ENCODE peak calls at places on chromosomes 3 and 15, in seven cellular contexts. One of them, this sample, is unnamed.

GRCh38 chr3:170309044-170309443 is 48.5 kb upstream of the SKIL start:
- DNase-seq in foreskin fibroblast: no peak
- DNase-seq in BJ: no peak
- DNase-seq in activated CD8-positive, alpha-beta memory T cell treated with anti-CD3 and anti-CD28 coated beads for 24 hours: no peak
- DNase-seq in mucosa of gallbladder: no peak
- DNase-seq in sciatic nerve: no peak
- DNase-seq in nephron progenitor cell: no peak
- DNase-seq in this sample: no peak

GRCh38 chr3:143590660-143591059 is 257.6 kb downstream of the SLC9A9 start:
- DNase-seq in BJ: no peak
- DNase-seq in mucosa of gallbladder: no peak
- DNase-seq in foreskin fibroblast: no peak
- DNase-seq in sciatic nerve: no peak
- DNase-seq in nephron progenitor cell: no peak
- DNase-seq in activated CD8-positive, alpha-beta memory T cell treated with anti-CD3 and anti-CD28 coated beads for 24 hours: no peak
- DNase-seq in this sample: no peak

GRCh38 chr15:39918688-39919385 is 1.2 kb downstream of the GPR176 start:
- DNase-seq in BJ: peak
- DNase-seq in nephron progenitor cell: no peak
- DNase-seq in mucosa of gallbladder: no peak
- DNase-seq in activated CD8-positive, alpha-beta memory T cell treated with anti-CD3 and anti-CD28 coated beads for 24 hours: no peak
- DNase-seq in foreskin fibroblast: peak
- DNase-seq in sciatic nerve: no peak
- DNase-seq in this sample: no peak

GRCh38 chr3:79344876-79345871 is 422.6 kb downstream of the ROBO1 start:
- DNase-seq in activated CD8-positive, alpha-beta memory T cell treated with anti-CD3 and anti-CD28 coated beads for 24 hours: no peak
- DNase-seq in BJ: no peak
- DNase-seq in nephron progenitor cell: no peak
- DNase-seq in mucosa of gallbladder: no peak
- DNase-seq in foreskin fibroblast: no peak
- DNase-seq in sciatic nerve: no peak
- DNase-seq in this sample: no peak

GRCh38 chr3:45915080-45915479 is 28.2 kb upstream of the CXCR6 start:
- DNase-seq in nephron progenitor cell: no peak
- DNase-seq in activated CD8-positive, alpha-beta memory T cell treated with anti-CD3 and anti-CD28 coated beads for 24 hours: no peak
- DNase-seq in sciatic nerve: no peak
- DNase-seq in mucosa of gallbladder: no peak
- DNase-seq in foreskin fibroblast: no peak
- DNase-seq in BJ: no peak
- DNase-seq in this sample: no peak

GRCh38 chr3:138036572-138036971 is 26.6 kb downstream of the CLDN18 start:
- DNase-seq in BJ: no peak
- DNase-seq in sciatic nerve: no peak
- DNase-seq in activated CD8-positive, alpha-beta memory T cell treated with anti-CD3 and anti-CD28 coated beads for 24 hours: no peak
- DNase-seq in mucosa of gallbladder: no peak
- DNase-seq in foreskin fibroblast: no peak
- DNase-seq in nephron progenitor cell: no peak
- DNase-seq in this sample: no peak

GRCh38 chr3:178182337-178182761 is 353.9 kb upstream of the KCNMB2 start:
- DNase-seq in mucosa of gallbladder: no peak
- DNase-seq in nephron progenitor cell: no peak
- DNase-seq in sciatic nerve: no peak
- DNase-seq in foreskin fibroblast: no peak
- DNase-seq in BJ: no peak
- DNase-seq in activated CD8-positive, alpha-beta memory T cell treated with anti-CD3 and anti-CD28 coated beads for 24 hours: no peak
- DNase-seq in this sample: peak

GRCh38 chr3:49213998-49214397 is 42.6 kb downstream of the KLHDC8B start:
- DNase-seq in mucosa of gallbladder: no peak
- DNase-seq in activated CD8-positive, alpha-beta memory T cell treated with anti-CD3 and anti-CD28 coated beads for 24 hours: no peak
- DNase-seq in sciatic nerve: no peak
- DNase-seq in BJ: no peak
- DNase-seq in nephron progenitor cell: no peak
- DNase-seq in foreskin fibroblast: no peak
- DNase-seq in this sample: no peak

GRCh38 chr3:45553469-45553974 is 41.0 kb upstream of the LIMD1 start:
- DNase-seq in BJ: no peak
- DNase-seq in foreskin fibroblast: peak
- DNase-seq in activated CD8-positive, alpha-beta memory T cell treated with anti-CD3 and anti-CD28 coated beads for 24 hours: no peak
- DNase-seq in sciatic nerve: peak
- DNase-seq in mucosa of gallbladder: no peak
- DNase-seq in nephron progenitor cell: no peak
- DNase-seq in this sample: peak

GRCh38 chr3:72665701-72666443 is 182.4 kb downstream of the SHQ1 start:
- DNase-seq in mucosa of gallbladder: peak
- DNase-seq in sciatic nerve: no peak
- DNase-seq in BJ: no peak
- DNase-seq in foreskin fibroblast: no peak
- DNase-seq in activated CD8-positive, alpha-beta memory T cell treated with anti-CD3 and anti-CD28 coated beads for 24 hours: peak
- DNase-seq in nephron progenitor cell: peak
- DNase-seq in this sample: peak

GRCh38 chr3:20310629-20311028 is 124.6 kb upstream of the SGO1 start:
- DNase-seq in BJ: no peak
- DNase-seq in foreskin fibroblast: no peak
- DNase-seq in nephron progenitor cell: no peak
- DNase-seq in activated CD8-positive, alpha-beta memory T cell treated with anti-CD3 and anti-CD28 coated beads for 24 hours: no peak
- DNase-seq in sciatic nerve: no peak
- DNase-seq in mucosa of gallbladder: no peak
- DNase-seq in this sample: no peak

GRCh38 chr15:63196846-63197245 is 7.4 kb downstream of the RAB8B start:
- DNase-seq in sciatic nerve: no peak
- DNase-seq in nephron progenitor cell: no peak
- DNase-seq in activated CD8-positive, alpha-beta memory T cell treated with anti-CD3 and anti-CD28 coated beads for 24 hours: no peak
- DNase-seq in mucosa of gallbladder: no peak
- DNase-seq in BJ: no peak
- DNase-seq in foreskin fibroblast: no peak
- DNase-seq in this sample: no peak

GRCh38 chr15:23642413-23643044 is 5.1 kb downstream of the MAGEL2 start:
- DNase-seq in foreskin fibroblast: peak
- DNase-seq in nephron progenitor cell: peak
- DNase-seq in sciatic nerve: peak
- DNase-seq in mucosa of gallbladder: peak
- DNase-seq in BJ: no peak
- DNase-seq in activated CD8-positive, alpha-beta memory T cell treated with anti-CD3 and anti-CD28 coated beads for 24 hours: peak
- DNase-seq in this sample: peak

GRCh38 chr3:147049901-147050300 is 356.4 kb downstream of the ZIC4 start:
- DNase-seq in nephron progenitor cell: no peak
- DNase-seq in mucosa of gallbladder: no peak
- DNase-seq in foreskin fibroblast: no peak
- DNase-seq in sciatic nerve: no peak
- DNase-seq in activated CD8-positive, alpha-beta memory T cell treated with anti-CD3 and anti-CD28 coated beads for 24 hours: no peak
- DNase-seq in BJ: no peak
- DNase-seq in this sample: no peak

GRCh38 chr3:54366839-54367238 is 244.5 kb downstream of the CACNA2D3 start:
- DNase-seq in BJ: no peak
- DNase-seq in activated CD8-positive, alpha-beta memory T cell treated with anti-CD3 and anti-CD28 coated beads for 24 hours: no peak
- DNase-seq in mucosa of gallbladder: no peak
- DNase-seq in sciatic nerve: no peak
- DNase-seq in foreskin fibroblast: no peak
- DNase-seq in nephron progenitor cell: no peak
- DNase-seq in this sample: no peak

GRCh38 chr3:169146866-169147245 is 516.7 kb downstream of the MECOM start:
- DNase-seq in foreskin fibroblast: no peak
- DNase-seq in sciatic nerve: no peak
- DNase-seq in nephron progenitor cell: no peak
- DNase-seq in mucosa of gallbladder: no peak
- DNase-seq in activated CD8-positive, alpha-beta memory T cell treated with anti-CD3 and anti-CD28 coated beads for 24 hours: no peak
- DNase-seq in BJ: no peak
- DNase-seq in this sample: no peak

GRCh38 chr3:147297756-147298155 is 108.6 kb downstream of the ZIC4 start:
- DNase-seq in nephron progenitor cell: no peak
- DNase-seq in activated CD8-positive, alpha-beta memory T cell treated with anti-CD3 and anti-CD28 coated beads for 24 hours: no peak
- DNase-seq in foreskin fibroblast: no peak
- DNase-seq in BJ: no peak
- DNase-seq in sciatic nerve: no peak
- DNase-seq in mucosa of gallbladder: no peak
- DNase-seq in this sample: no peak

GRCh38 chr3:52495096-52495495 is at the start of gene STAB1:
- DNase-seq in mucosa of gallbladder: no peak
- DNase-seq in sciatic nerve: peak
- DNase-seq in activated CD8-positive, alpha-beta memory T cell treated with anti-CD3 and anti-CD28 coated beads for 24 hours: no peak
- DNase-seq in foreskin fibroblast: no peak
- DNase-seq in BJ: no peak
- DNase-seq in nephron progenitor cell: no peak
- DNase-seq in this sample: peak

GRCh38 chr3:97232635-97233034 is 418.2 kb downstream of the EPHA6 start:
- DNase-seq in mucosa of gallbladder: peak
- DNase-seq in activated CD8-positive, alpha-beta memory T cell treated with anti-CD3 and anti-CD28 coated beads for 24 hours: no peak
- DNase-seq in BJ: no peak
- DNase-seq in nephron progenitor cell: no peak
- DNase-seq in sciatic nerve: no peak
- DNase-seq in foreskin fibroblast: no peak
- DNase-seq in this sample: no peak

GRCh38 chr3:140748903-140749302 is 71.0 kb downstream of the TRIM42 start:
- DNase-seq in sciatic nerve: no peak
- DNase-seq in activated CD8-positive, alpha-beta memory T cell treated with anti-CD3 and anti-CD28 coated beads for 24 hours: no peak
- DNase-seq in nephron progenitor cell: no peak
- DNase-seq in BJ: no peak
- DNase-seq in foreskin fibroblast: no peak
- DNase-seq in mucosa of gallbladder: no peak
- DNase-seq in this sample: no peak

GRCh38 chr3:172140499-172141391 is 101.4 kb downstream of the FNDC3B start:
- DNase-seq in activated CD8-positive, alpha-beta memory T cell treated with anti-CD3 and anti-CD28 coated beads for 24 hours: no peak
- DNase-seq in BJ: peak
- DNase-seq in foreskin fibroblast: peak
- DNase-seq in sciatic nerve: no peak
- DNase-seq in mucosa of gallbladder: peak
- DNase-seq in nephron progenitor cell: no peak
- DNase-seq in this sample: no peak

GRCh38 chr3:191005790-191006189 is 143.3 kb upstream of the GMNC start:
- DNase-seq in activated CD8-positive, alpha-beta memory T cell treated with anti-CD3 and anti-CD28 coated beads for 24 hours: no peak
- DNase-seq in foreskin fibroblast: no peak
- DNase-seq in nephron progenitor cell: no peak
- DNase-seq in BJ: no peak
- DNase-seq in sciatic nerve: no peak
- DNase-seq in mucosa of gallbladder: no peak
- DNase-seq in this sample: no peak

GRCh38 chr3:37171144-37171543 is 3.2 kb downstream of the LRRFIP2 start:
- DNase-seq in mucosa of gallbladder: no peak
- DNase-seq in activated CD8-positive, alpha-beta memory T cell treated with anti-CD3 and anti-CD28 coated beads for 24 hours: no peak
- DNase-seq in sciatic nerve: no peak
- DNase-seq in foreskin fibroblast: no peak
- DNase-seq in nephron progenitor cell: no peak
- DNase-seq in BJ: no peak
- DNase-seq in this sample: no peak

GRCh38 chr15:74500401-74500800 is 39.4 kb upstream of the UBL7 start:
- DNase-seq in foreskin fibroblast: no peak
- DNase-seq in BJ: no peak
- DNase-seq in sciatic nerve: no peak
- DNase-seq in mucosa of gallbladder: no peak
- DNase-seq in activated CD8-positive, alpha-beta memory T cell treated with anti-CD3 and anti-CD28 coated beads for 24 hours: no peak
- DNase-seq in nephron progenitor cell: no peak
- DNase-seq in this sample: no peak

GRCh38 chr3:51717947-51718346 is 11.1 kb downstream of the GRM2 start:
- DNase-seq in activated CD8-positive, alpha-beta memory T cell treated with anti-CD3 and anti-CD28 coated beads for 24 hours: peak
- DNase-seq in BJ: no peak
- DNase-seq in foreskin fibroblast: no peak
- DNase-seq in sciatic nerve: no peak
- DNase-seq in nephron progenitor cell: no peak
- DNase-seq in mucosa of gallbladder: no peak
- DNase-seq in this sample: no peak

GRCh38 chr3:55059027-55059629 is 131.3 kb upstream of the LRTM1 start:
- DNase-seq in mucosa of gallbladder: no peak
- DNase-seq in nephron progenitor cell: no peak
- DNase-seq in foreskin fibroblast: peak
- DNase-seq in activated CD8-positive, alpha-beta memory T cell treated with anti-CD3 and anti-CD28 coated beads for 24 hours: no peak
- DNase-seq in BJ: peak
- DNase-seq in sciatic nerve: no peak
- DNase-seq in this sample: no peak

GRCh38 chr3:58564456-58565160 is 12.6 kb downstream of the FAM107A start:
- DNase-seq in activated CD8-positive, alpha-beta memory T cell treated with anti-CD3 and anti-CD28 coated beads for 24 hours: no peak
- DNase-seq in nephron progenitor cell: no peak
- DNase-seq in BJ: peak
- DNase-seq in mucosa of gallbladder: no peak
- DNase-seq in foreskin fibroblast: peak
- DNase-seq in sciatic nerve: no peak
- DNase-seq in this sample: no peak

GRCh38 chr3:106844638-106845037 is 532.6 kb upstream of the CCDC54 start:
- DNase-seq in sciatic nerve: no peak
- DNase-seq in mucosa of gallbladder: no peak
- DNase-seq in nephron progenitor cell: no peak
- DNase-seq in BJ: no peak
- DNase-seq in activated CD8-positive, alpha-beta memory T cell treated with anti-CD3 and anti-CD28 coated beads for 24 hours: no peak
- DNase-seq in foreskin fibroblast: no peak
- DNase-seq in this sample: no peak

GRCh38 chr3:125398952-125399351 is 23.8 kb upstream of the ZNF148 start:
- DNase-seq in sciatic nerve: no peak
- DNase-seq in activated CD8-positive, alpha-beta memory T cell treated with anti-CD3 and anti-CD28 coated beads for 24 hours: no peak
- DNase-seq in mucosa of gallbladder: no peak
- DNase-seq in BJ: no peak
- DNase-seq in nephron progenitor cell: no peak
- DNase-seq in foreskin fibroblast: no peak
- DNase-seq in this sample: no peak

GRCh38 chr3:179016979-179017670 is 54.5 kb downstream of the ZMAT3 start:
- DNase-seq in sciatic nerve: no peak
- DNase-seq in nephron progenitor cell: no peak
- DNase-seq in foreskin fibroblast: no peak
- DNase-seq in BJ: no peak
- DNase-seq in mucosa of gallbladder: no peak
- DNase-seq in activated CD8-positive, alpha-beta memory T cell treated with anti-CD3 and anti-CD28 coated beads for 24 hours: no peak
- DNase-seq in this sample: no peak

GRCh38 chr15:40217166-40217785 is 21.6 kb upstream of the PAK6 start:
- DNase-seq in BJ: no peak
- DNase-seq in sciatic nerve: no peak
- DNase-seq in nephron progenitor cell: peak
- DNase-seq in activated CD8-positive, alpha-beta memory T cell treated with anti-CD3 and anti-CD28 coated beads for 24 hours: no peak
- DNase-seq in foreskin fibroblast: peak
- DNase-seq in mucosa of gallbladder: peak
- DNase-seq in this sample: peak

GRCh38 chr3:187281191-187281714 is 10.3 kb downstream of the MASP1 start:
- DNase-seq in BJ: peak
- DNase-seq in activated CD8-positive, alpha-beta memory T cell treated with anti-CD3 and anti-CD28 coated beads for 24 hours: no peak
- DNase-seq in nephron progenitor cell: no peak
- DNase-seq in sciatic nerve: no peak
- DNase-seq in mucosa of gallbladder: no peak
- DNase-seq in foreskin fibroblast: peak
- DNase-seq in this sample: no peak

GRCh38 chr15:61489571-61489970 is 260.5 kb upstream of the RORA start:
- DNase-seq in BJ: no peak
- DNase-seq in activated CD8-positive, alpha-beta memory T cell treated with anti-CD3 and anti-CD28 coated beads for 24 hours: no peak
- DNase-seq in sciatic nerve: no peak
- DNase-seq in nephron progenitor cell: no peak
- DNase-seq in foreskin fibroblast: no peak
- DNase-seq in mucosa of gallbladder: no peak
- DNase-seq in this sample: no peak

GRCh38 chr3:32699429-32699828 is 14.4 kb downstream of the CNOT10 start:
- DNase-seq in mucosa of gallbladder: no peak
- DNase-seq in sciatic nerve: no peak
- DNase-seq in nephron progenitor cell: no peak
- DNase-seq in foreskin fibroblast: no peak
- DNase-seq in BJ: no peak
- DNase-seq in activated CD8-positive, alpha-beta memory T cell treated with anti-CD3 and anti-CD28 coated beads for 24 hours: no peak
- DNase-seq in this sample: no peak

GRCh38 chr15:76191539-76192244 is 119.6 kb downstream of the ETFA start:
- DNase-seq in sciatic nerve: no peak
- DNase-seq in BJ: no peak
- DNase-seq in mucosa of gallbladder: no peak
- DNase-seq in foreskin fibroblast: no peak
- DNase-seq in activated CD8-positive, alpha-beta memory T cell treated with anti-CD3 and anti-CD28 coated beads for 24 hours: no peak
- DNase-seq in nephron progenitor cell: no peak
- DNase-seq in this sample: peak

GRCh38 chr3:16883057-16883725 is 1.6 kb upstream of the PLCL2 start:
- DNase-seq in sciatic nerve: peak
- DNase-seq in BJ: peak
- DNase-seq in foreskin fibroblast: no peak
- DNase-seq in activated CD8-positive, alpha-beta memory T cell treated with anti-CD3 and anti-CD28 coated beads for 24 hours: no peak
- DNase-seq in nephron progenitor cell: no peak
- DNase-seq in mucosa of gallbladder: no peak
- DNase-seq in this sample: no peak

GRCh38 chr3:143482106-143483088 is 362.8 kb downstream of the CHST2 start:
- DNase-seq in nephron progenitor cell: no peak
- DNase-seq in BJ: no peak
- DNase-seq in foreskin fibroblast: peak
- DNase-seq in activated CD8-positive, alpha-beta memory T cell treated with anti-CD3 and anti-CD28 coated beads for 24 hours: no peak
- DNase-seq in mucosa of gallbladder: no peak
- DNase-seq in sciatic nerve: no peak
- DNase-seq in this sample: no peak

GRCh38 chr3:161423911-161424522 is 52.7 kb upstream of the SPTSSB start:
- DNase-seq in BJ: no peak
- DNase-seq in nephron progenitor cell: no peak
- DNase-seq in activated CD8-positive, alpha-beta memory T cell treated with anti-CD3 and anti-CD28 coated beads for 24 hours: no peak
- DNase-seq in sciatic nerve: no peak
- DNase-seq in foreskin fibroblast: peak
- DNase-seq in mucosa of gallbladder: no peak
- DNase-seq in this sample: no peak